ENCODE peak calls at places on chromosome 7, in four cellular contexts. F is K562, P is A549, B is GM12878. G is an unnamed sample.
A peak's percentile ranks its signal among the peaks of the same experiment; 100 is the strongest.

GRCh38 chr7:24580283-24580946 is 7.2 kb downstream of the PALS2 start:
- DNase-seq in F (no peak), P (peak; percentile 39), B (no peak), G (peak; percentile 43)

GRCh38 chr7:83520706-83521105 is 128.2 kb downstream of the SEMA3E start:
- DNase-seq in F (no peak), P (no peak), B (no peak), G (no peak)

GRCh38 chr7:130008941-130009847 is 42.0 kb downstream of the ZC3HC1 start:
- DNase-seq in F (no peak), P (peak; percentile 55), B (no peak), G (peak; percentile 74)

GRCh38 chr7:81659697-81660395 is 110.0 kb downstream of the HGF start:
- DNase-seq in F (no peak), P (no peak), B (no peak), G (no peak)

GRCh38 chr7:26467104-26467503 is 175.4 kb downstream of the SNX10 start:
- DNase-seq in F (no peak), P (no peak), B (no peak), G (no peak)

GRCh38 chr7:112938895-112939588 is 147.6 kb downstream of the GPR85 start:
- DNase-seq in F (peak; percentile 71), P (no peak), B (no peak), G (peak; percentile 5)

GRCh38 chr7:150968698-150969482 is 9.2 kb downstream of the KCNH2 start:
- DNase-seq in F (no peak), P (no peak), B (no peak), G (no peak)

GRCh38 chr7:131947661-131948060 is 391.2 kb upstream of the PODXL start:
- DNase-seq in F (no peak), P (no peak), B (no peak), G (no peak)

GRCh38 chr7:131753620-131754222 is 197.3 kb upstream of the PODXL start:
- DNase-seq in F (peak; percentile 51), P (peak; percentile 52), B (no peak), G (peak; percentile 13)

GRCh38 chr7:128860158-128861073 is 2.2 kb upstream of the ATP6V1F start:
- DNase-seq in F (peak; percentile 97), P (no peak), B (no peak), G (no peak)

GRCh38 chr7:135147341-135147898 is 452 bp upstream of the TMEM140 start:
- DNase-seq in F (peak; percentile 14), P (no peak), B (no peak), G (no peak)

GRCh38 chr7:78620931-78621330 is 822.4 kb downstream of the PHTF2 start:
- DNase-seq in F (no peak), P (peak; percentile 5), B (no peak), G (peak; percentile 2)

GRCh38 chr7:24318326-24318725 is 34.3 kb downstream of the NPY start:
- DNase-seq in F (peak; percentile 38), P (peak; percentile 31), B (no peak), G (no peak)

GRCh38 chr7:90119178-90119971 is 34.9 kb upstream of the STEAP1 start:
- DNase-seq in F (no peak), P (peak; percentile 6), B (no peak), G (no peak)

GRCh38 chr7:104686286-104686685 is 327.7 kb upstream of the KMT2E start:
- DNase-seq in F (no peak), P (no peak), B (no peak), G (no peak)

GRCh38 chr7:78473902-78474301 is 675.3 kb downstream of the PHTF2 start:
- DNase-seq in F (no peak), P (no peak), B (no peak), G (no peak)

GRCh38 chr7:43754596-43754995 is 3.9 kb upstream of the BLVRA start:
- DNase-seq in F (no peak), P (no peak), B (no peak), G (no peak)

GRCh38 chr7:14924398-14924797 is 21.8 kb upstream of the DGKB start:
- DNase-seq in F (no peak), P (no peak), B (no peak), G (no peak)

GRCh38 chr7:111108526-111108925 is 17.6 kb downstream of the LRRN3 start:
- DNase-seq in F (no peak), P (no peak), B (no peak), G (peak; percentile 4)

GRCh38 chr7:152173372-152174070 is 148.0 kb downstream of the GALNT11 start:
- DNase-seq in F (no peak), P (no peak), B (no peak), G (no peak)

GRCh38 chr7:139732471-139733167 is 45.2 kb downstream of the HIPK2 start:
- DNase-seq in F (no peak), P (no peak), B (no peak), G (no peak)

GRCh38 chr7:139735466-139735865 is 42.3 kb downstream of the HIPK2 start:
- DNase-seq in F (no peak), P (no peak), B (no peak), G (no peak)

GRCh38 chr7:139733751-139734150 is 44.0 kb downstream of the HIPK2 start:
- DNase-seq in F (no peak), P (no peak), B (no peak), G (no peak)

GRCh38 chr7:139735912-139736595 is 41.7 kb downstream of the HIPK2 start:
- DNase-seq in F (no peak), P (no peak), B (no peak), G (no peak)

GRCh38 chr7:139734395-139734794 is 43.4 kb downstream of the HIPK2 start:
- DNase-seq in F (no peak), P (peak; percentile 46), B (no peak), G (no peak)
- TF ChIP-seq CHD4 in F (no peak), P (no peak), B (no peak), G (no peak)

GRCh38 chr7:100432053-100432452 is 2.4 kb downstream of the MEPCE start:
- DNase-seq in F (no peak), P (no peak), B (no peak), G (no peak)

GRCh38 chr7:100432621-100433275 is 3.1 kb downstream of the MEPCE start:
- DNase-seq in F (no peak), P (no peak), B (no peak), G (no peak)

GRCh38 chr7:100430450-100431285 is 1.0 kb downstream of the MEPCE start:
- DNase-seq in F (no peak), P (no peak), B (no peak), G (no peak)

GRCh38 chr7:100429637-100430449 is at the start of gene MEPCE:
- DNase-seq in F (peak; percentile 99), P (peak; percentile 97), B (peak; percentile 68), G (peak; percentile 96)

DNA sequence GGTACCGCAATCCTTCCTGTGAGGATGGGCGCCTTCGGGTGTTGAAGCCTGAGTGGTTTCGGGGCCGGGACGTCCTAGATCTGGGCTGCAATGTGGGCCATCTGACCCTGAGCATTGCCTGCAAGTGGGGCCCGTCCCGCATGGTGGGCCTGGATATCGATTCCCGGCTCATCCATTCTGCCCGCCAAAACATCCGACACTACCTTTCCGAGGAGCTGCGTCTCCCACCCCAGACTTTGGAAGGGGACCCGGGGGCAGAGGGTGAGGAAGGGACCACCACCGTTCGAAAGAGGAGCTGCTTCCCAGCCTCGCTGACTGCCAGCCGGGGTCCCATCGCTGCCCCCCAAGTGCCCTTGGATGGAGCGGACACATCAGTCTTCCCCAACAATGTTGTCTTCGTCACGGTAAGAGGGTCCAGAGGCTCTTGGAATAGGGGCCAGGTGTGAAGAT is 1.7 kb downstream of the MEPCE start:
- DNase-seq in F (no peak), P (no peak), B (no peak), G (no peak)
- H3K4me3 ChIP-seq in F (peak overlapping the region; percentile 82), P (no peak overlapping the region), B (peak overlapping the region; percentile 74), G (peak overlapping the region; percentile 87)

DNA sequence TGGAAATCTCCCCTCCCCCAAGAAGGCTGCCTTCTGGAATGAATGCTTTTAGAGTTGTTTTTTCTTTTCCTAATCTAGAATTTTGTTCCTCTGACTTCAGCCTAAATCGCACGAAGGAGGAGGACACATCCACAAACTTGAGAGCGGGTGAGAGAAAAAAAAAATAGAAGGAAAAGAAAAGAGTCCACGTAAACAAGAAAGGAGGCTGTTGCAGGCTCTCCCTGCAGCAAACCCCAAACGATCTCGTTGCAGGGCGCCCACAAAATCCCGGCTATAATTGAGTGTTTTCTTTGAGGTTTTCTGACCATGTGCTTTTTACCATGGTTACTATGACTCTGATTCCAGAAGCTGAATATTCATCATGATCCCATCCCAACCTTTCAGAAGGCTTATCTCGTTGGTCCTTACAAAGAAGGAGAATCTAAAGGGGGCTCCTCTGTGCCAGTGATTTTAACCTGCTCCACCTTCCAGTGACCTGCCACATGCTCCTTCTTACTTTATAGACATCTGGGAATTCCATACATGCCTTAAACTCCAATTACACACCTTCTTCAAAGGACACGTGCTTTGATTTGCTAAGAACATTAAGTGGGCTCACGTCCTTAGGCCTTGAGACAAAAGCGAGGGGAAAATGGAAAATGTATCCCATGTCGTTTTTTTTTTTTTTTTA is 5.8 kb downstream of the TWIST1 start:
- DNase-seq in F (no peak), P (no peak), B (no peak), G (no peak)
- TF ChIP-seq CHD4 in F (no peak), P (no peak), B (no peak), G (no peak)

GRCh38 chr7:50778189-50778588 is 4.5 kb downstream of the GRB10 start:
- DNase-seq in F (no peak), P (no peak), B (no peak), G (peak; percentile 48)

GRCh38 chr7:50781371-50781770 is 1.3 kb downstream of the GRB10 start:
- DNase-seq in F (no peak), P (no peak), B (no peak), G (no peak)

GRCh38 chr7:50780436-50780835 is 2.3 kb downstream of the GRB10 start:
- DNase-seq in F (no peak), P (no peak), B (no peak), G (no peak)

GRCh38 chr7:50781894-50782293 is 802 bp downstream of the GRB10 start:
- DNase-seq in F (no peak), P (no peak), B (no peak), G (no peak)

DNA sequence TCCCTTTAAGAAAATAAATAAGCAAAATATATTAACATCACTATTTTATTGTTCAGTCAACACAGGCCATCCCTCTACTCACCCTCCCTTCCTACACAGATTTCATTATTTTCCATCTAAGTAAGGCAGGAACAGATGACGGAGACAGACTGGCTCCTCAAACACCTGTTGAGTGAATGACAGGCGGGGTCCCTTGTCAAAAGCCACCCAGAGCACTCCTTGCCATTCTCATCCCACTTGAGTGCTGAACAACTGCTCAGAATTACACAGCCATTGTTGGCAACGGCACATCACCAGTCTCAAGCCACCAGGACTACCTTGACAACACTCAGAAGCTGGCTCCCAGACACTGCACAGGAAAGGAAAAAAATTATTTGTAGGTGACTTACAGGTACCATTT is 3.3 kb downstream of the GRB10 start:
- DNase-seq in F (no peak), P (no peak), B (no peak), G (no peak)
- H3K4me3 ChIP-seq in F (no peak overlapping the region), P (no peak overlapping the region), B (no peak overlapping the region), G (no peak overlapping the region)

GRCh38 chr7:11751807-11752389 is 80.1 kb downstream of the THSD7A start:
- DNase-seq in F (no peak), P (peak; percentile 88), B (no peak), G (no peak)
- TF ChIP-seq CHD4 in F (no peak), P (no peak), B (no peak), G (no peak)

GRCh38 chr7:22551768-22552513 is 52.0 kb upstream of the STEAP1B start:
- DNase-seq in F (no peak), P (no peak), B (no peak), G (no peak)

GRCh38 chr7:22549051-22549450 is 49.1 kb upstream of the STEAP1B start:
- DNase-seq in F (no peak), P (no peak), B (no peak), G (no peak)

GRCh38 chr7:22548313-22548712 is 48.3 kb upstream of the STEAP1B start:
- DNase-seq in F (no peak), P (no peak), B (no peak), G (no peak)

GRCh38 chr7:22550514-22551010 is 50.6 kb upstream of the STEAP1B start:
- DNase-seq in F (no peak), P (no peak), B (no peak), G (no peak)

GRCh38 chr7:22549667-22550513 is 49.9 kb upstream of the STEAP1B start:
- DNase-seq in F (no peak), P (peak; percentile 39), B (no peak), G (peak; percentile 7)
- H3K4me3 ChIP-seq in F (no peak overlapping the region), P (peak overlapping the region; percentile 21), B (no peak overlapping the region), G (no peak overlapping the region)